ENCODE peak calls at places on chromosomes 6 and 20, in six cellular contexts. S is endodermal cell, K is colonic mucosa, Z is ovary, I is mammary epithelial cell, X is heart left ventricle. G is an unnamed sample.
A peak's percentile ranks its signal among the peaks of the same experiment; 100 is the strongest.

GRCh38 chr6:161132384-161132783 is 140.8 kb downstream of the MAP3K4 start:
- DNase-seq in S (no peak), K (no peak), Z (no peak), I (no peak), X (no peak), G (no peak)

GRCh38 chr6:73363537-73363875 is 1.0 kb downstream of the KHDC3L start:
- DNase-seq in S (no peak), K (no peak), Z (no peak), I (no peak), X (no peak), G (no peak)

GRCh38 chr6:57315851-57316250 is 1.6 kb upstream of the PRIM2 start:
- DNase-seq in S (no peak), K (no peak), Z (no peak), I (no peak), X (no peak), G (no peak)

GRCh38 chr6:142088858-142089216 is 43.9 kb upstream of the GJE1 start:
- DNase-seq in S (peak; percentile 93), K (no peak), Z (no peak), I (peak; percentile 67), X (no peak), G (no peak)

GRCh38 chr6:96532399-96532798 is 10.8 kb downstream of the UFL1 start:
- DNase-seq in S (no peak), K (no peak), Z (no peak), I (no peak), X (no peak), G (no peak)

GRCh38 chr20:61529354-61529753 is 277.3 kb downstream of the CDH4 start:
- DNase-seq in S (no peak), K (no peak), Z (no peak), I (peak; percentile 86), X (no peak), G (no peak)

GRCh38 chr6:53986721-53987526 is 124.3 kb upstream of the MLIP start:
- DNase-seq in S (no peak), K (no peak), Z (no peak), I (peak; percentile 27), X (no peak), G (no peak)

GRCh38 chr20:642398-643174 is 10.4 kb downstream of the SRXN1 start:
- DNase-seq in S (peak; percentile 87), K (no peak), Z (peak; percentile 66), I (no peak), X (peak; percentile 68), G (no peak)

GRCh38 chr6:145400508-145400907 is 334.8 kb downstream of the EPM2A start:
- DNase-seq in S (no peak), K (no peak), Z (no peak), I (no peak), X (no peak), G (no peak)

GRCh38 chr20:58374906-58375760 is 13.9 kb upstream of the VAPB start:
- DNase-seq in S (peak; percentile 76), K (no peak), Z (no peak), I (no peak), X (peak; percentile 34), G (no peak)

GRCh38 chr20:8223096-8223870 is 91.2 kb downstream of the PLCB1 start:
- DNase-seq in S (no peak), K (no peak), Z (no peak), I (no peak), X (no peak), G (no peak)

GRCh38 chr20:23165307-23165750 is 79.2 kb upstream of the CD93 start:
- DNase-seq in S (peak; percentile 72), K (peak; percentile 74), Z (peak; percentile 9), I (no peak), X (no peak), G (peak; percentile 79)

GRCh38 chr6:83192456-83192855 is 609 bp downstream of the PGM3 start:
- DNase-seq in S (no peak), K (no peak), Z (no peak), I (peak; percentile 43), X (no peak), G (no peak)

GRCh38 chr6:122268394-122268793 is 131.1 kb upstream of the HSF2 start:
- DNase-seq in S (no peak), K (no peak), Z (no peak), I (no peak), X (no peak), G (no peak)

GRCh38 chr6:97186416-97186999 is 96.5 kb downstream of the MMS22L start:
- DNase-seq in S (peak; percentile 85), K (peak; percentile 74), Z (peak; percentile 28), I (peak; percentile 48), X (peak; percentile 60), G (peak; percentile 87)

GRCh38 chr20:8656335-8656734 is 412.6 kb upstream of the PLCB4 start:
- DNase-seq in S (no peak), K (no peak), Z (no peak), I (no peak), X (no peak), G (no peak)

GRCh38 chr20:64044484-64045247 is 4.8 kb downstream of the SOX18 start:
- DNase-seq in S (peak; percentile 62), K (no peak), Z (no peak), I (peak; percentile 60), X (no peak), G (no peak)

GRCh38 chr6:167799033-167799933 is 27.4 kb upstream of the AFDN start:
- DNase-seq in S (no peak), K (peak; percentile 19), Z (no peak), I (no peak), X (no peak), G (no peak)

GRCh38 chr20:34037121-34037520 is 43.4 kb downstream of the RALY start:
- DNase-seq in S (no peak), K (no peak), Z (no peak), I (peak; percentile 8), X (no peak), G (peak; percentile 38)

GRCh38 chr6:144217264-144217663 is 66.9 kb downstream of the STX11 start:
- DNase-seq in S (no peak), K (no peak), Z (no peak), I (no peak), X (no peak), G (no peak)

GRCh38 chr6:144215402-144215931 is 65.2 kb downstream of the STX11 start:
- DNase-seq in S (peak; percentile 52), K (peak; percentile 53), Z (peak; percentile 32), I (peak; percentile 17), X (peak; percentile 42), G (peak; percentile 55)

GRCh38 chr6:144217797-144218196 is 67.3 kb upstream of the UTRN start:
- DNase-seq in S (no peak), K (no peak), Z (no peak), I (no peak), X (no peak), G (no peak)

GRCh38 chr6:144215932-144216667 is 65.8 kb downstream of the STX11 start:
- DNase-seq in S (peak; percentile 98), K (peak; percentile 95), Z (peak; percentile 97), I (peak; percentile 94), X (peak; percentile 96), G (peak; percentile 96)

GRCh38 chr6:144216668-144217218 is 66.4 kb downstream of the STX11 start:
- DNase-seq in S (no peak), K (no peak), Z (no peak), I (no peak), X (no peak), G (no peak)
- H3K4me3 ChIP-seq in S (peak overlapping the region; percentile 85), K (peak overlapping the region; percentile 57), Z (peak overlapping the region; percentile 56), I (peak overlapping the region; percentile 54), X (peak overlapping the region; percentile 71), G (peak overlapping the region; percentile 84)

GRCh38 chr6:152472325-152472724 is 164.8 kb downstream of the SYNE1 start:
- DNase-seq in S (no peak), K (no peak), Z (no peak), I (no peak), X (no peak), G (no peak)
- H3K27ac ChIP-seq in S (no peak overlapping the region), K (no peak overlapping the region), Z (no peak overlapping the region), I (no peak overlapping the region), X (no peak overlapping the region), G (no peak overlapping the region)

DNA sequence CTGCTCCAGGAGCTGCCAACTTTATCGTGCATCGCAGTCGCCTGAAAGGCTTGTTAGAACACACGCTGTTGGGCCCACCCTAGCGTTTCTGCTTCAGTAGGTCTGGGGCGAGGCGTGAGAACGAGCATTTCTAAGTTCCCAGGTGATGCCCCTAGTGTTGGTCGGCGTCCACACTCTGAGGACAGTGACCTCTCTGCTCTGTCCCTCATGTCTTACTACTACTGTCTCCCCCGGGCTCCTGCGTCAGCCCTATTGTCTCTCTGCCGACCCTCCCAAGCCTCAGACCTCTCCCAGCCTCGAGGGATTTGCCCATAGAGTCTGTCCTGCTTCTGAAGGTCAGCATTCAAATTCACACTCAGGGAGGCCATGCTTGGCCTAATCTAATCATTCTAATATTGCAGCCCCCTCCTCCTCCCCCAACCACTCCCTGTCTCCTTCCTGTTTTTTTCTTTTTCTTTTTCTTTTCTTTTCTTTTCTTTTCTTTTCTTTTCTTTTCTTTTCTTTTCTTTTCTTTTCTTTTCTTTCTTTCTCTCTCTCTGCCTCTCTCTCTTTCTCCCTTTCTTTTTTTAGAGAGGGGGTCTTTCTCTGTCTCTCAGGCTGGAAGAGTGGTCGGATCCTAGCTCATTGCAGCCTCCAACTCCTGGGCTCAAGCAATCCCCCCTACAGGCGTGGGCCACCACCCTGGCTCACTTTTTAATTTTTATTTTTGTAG is 873 bp upstream of the ZFP64 start:
- DNase-seq in S (peak; percentile 89), K (no peak), Z (no peak), I (no peak), X (peak; percentile 53), G (peak; percentile 52)
- TF ChIP-seq CTCF in S (peak; percentile 59), K (no peak), Z (no peak), I (no peak), X (no peak), G (peak; percentile 12)

GRCh38 chr6:26215200-26216014 is 128.2 kb downstream of the HFE start:
- DNase-seq in S (peak; percentile 76), K (no peak), Z (peak; percentile 38), I (peak; percentile 54), X (no peak), G (peak; percentile 68)

GRCh38 chr6:26216015-26216885 is 129.0 kb downstream of the HFE start:
- DNase-seq in S (peak; percentile 91), K (peak; percentile 84), Z (peak; percentile 79), I (peak; percentile 98), X (peak; percentile 56), G (peak; percentile 82)

GRCh38 chr6:26217714-26218075 is 130.5 kb downstream of the HFE start:
- DNase-seq in S (peak; percentile 87), K (peak; percentile 56), Z (no peak), I (peak; percentile 39), X (no peak), G (no peak)

GRCh38 chr6:26218824-26219223 is 131.6 kb downstream of the HFE start:
- DNase-seq in S (peak; percentile 62), K (no peak), Z (no peak), I (no peak), X (no peak), G (no peak)

GRCh38 chr6:26216886-26217713 is 129.9 kb downstream of the HFE start:
- DNase-seq in S (peak; percentile 94), K (peak; percentile 84), Z (peak; percentile 85), I (no peak), X (peak; percentile 87), G (peak; percentile 89)
- H3K4me3 ChIP-seq in S (peak overlapping the region; percentile 88), K (peak overlapping the region; percentile 43), Z (peak overlapping the region; percentile 49), I (peak overlapping the region; percentile 68), X (peak overlapping the region; percentile 50), G (peak overlapping the region; percentile 42)

GRCh38 chr20:50968289-50968688 is 9.7 kb downstream of the MOCS3 start:
- DNase-seq in S (no peak), K (no peak), Z (no peak), I (no peak), X (no peak), G (no peak)
- H3K27ac ChIP-seq in S (no peak overlapping the region), K (no peak overlapping the region), Z (no peak overlapping the region), I (no peak overlapping the region), X (no peak overlapping the region), G (no peak overlapping the region)

G was measured in Peyer's patch.